ENCODE peak calls at places on chromosomes 16 and 17, in nine cellular contexts. One of them, this sample, is unnamed.

GRCh38 chr16:89420204-89420603 is 70.2 kb downstream of the ANKRD11 start:
- DNase-seq in osteocyte: no peak
- DNase-seq in ascending aorta: no peak
- DNase-seq in psoas muscle: no peak
- DNase-seq in glutamatergic neuron: no peak
- DNase-seq in transverse colon: no peak
- DNase-seq in cardiac fibroblast: no peak
- DNase-seq in neural crest cell: no peak
- DNase-seq in mesothelial cell of epicardium: no peak
- DNase-seq in this sample: no peak

GRCh38 chr17:67245694-67246397 is 850 bp upstream of the HELZ start:
- DNase-seq in mesothelial cell of epicardium: peak
- DNase-seq in psoas muscle: peak
- DNase-seq in osteocyte: peak
- DNase-seq in ascending aorta: no peak
- DNase-seq in cardiac fibroblast: no peak
- DNase-seq in glutamatergic neuron: peak
- DNase-seq in transverse colon: peak
- DNase-seq in neural crest cell: peak
- DNase-seq in this sample: no peak

GRCh38 chr17:64186171-64187092 is 56.5 kb upstream of the ERN1 start:
- DNase-seq in cardiac fibroblast: no peak
- DNase-seq in psoas muscle: no peak
- DNase-seq in osteocyte: no peak
- DNase-seq in glutamatergic neuron: no peak
- DNase-seq in transverse colon: no peak
- DNase-seq in mesothelial cell of epicardium: no peak
- DNase-seq in ascending aorta: no peak
- DNase-seq in neural crest cell: no peak
- DNase-seq in this sample: no peak

GRCh38 chr16:88084881-88085280 is 133.6 kb downstream of the BANP start:
- DNase-seq in ascending aorta: no peak
- DNase-seq in osteocyte: no peak
- DNase-seq in psoas muscle: no peak
- DNase-seq in transverse colon: no peak
- DNase-seq in glutamatergic neuron: no peak
- DNase-seq in cardiac fibroblast: peak
- DNase-seq in mesothelial cell of epicardium: no peak
- DNase-seq in neural crest cell: no peak
- DNase-seq in this sample: no peak

GRCh38 chr16:78311831-78312230 is 212.4 kb downstream of the WWOX start:
- DNase-seq in mesothelial cell of epicardium: no peak
- DNase-seq in glutamatergic neuron: no peak
- DNase-seq in cardiac fibroblast: no peak
- DNase-seq in osteocyte: no peak
- DNase-seq in transverse colon: no peak
- DNase-seq in neural crest cell: no peak
- DNase-seq in psoas muscle: no peak
- DNase-seq in ascending aorta: no peak
- DNase-seq in this sample: no peak

GRCh38 chr17:63082273-63082861 is 116.3 kb downstream of the TANC2 start:
- DNase-seq in neural crest cell: no peak
- DNase-seq in ascending aorta: no peak
- DNase-seq in mesothelial cell of epicardium: no peak
- DNase-seq in cardiac fibroblast: peak
- DNase-seq in glutamatergic neuron: no peak
- DNase-seq in psoas muscle: no peak
- DNase-seq in transverse colon: no peak
- DNase-seq in osteocyte: no peak
- DNase-seq in this sample: no peak

GRCh38 chr17:19513897-19514488 is 19.7 kb upstream of the SLC47A1 start:
- DNase-seq in mesothelial cell of epicardium: peak
- DNase-seq in transverse colon: peak
- DNase-seq in neural crest cell: peak
- DNase-seq in cardiac fibroblast: peak
- DNase-seq in psoas muscle: peak
- DNase-seq in glutamatergic neuron: peak
- DNase-seq in ascending aorta: no peak
- DNase-seq in osteocyte: no peak
- DNase-seq in this sample: peak

GRCh38 chr16:88346680-88347505 is 35.9 kb upstream of the ZNF469 start:
- DNase-seq in transverse colon: no peak
- DNase-seq in glutamatergic neuron: peak
- DNase-seq in osteocyte: no peak
- DNase-seq in psoas muscle: peak
- DNase-seq in neural crest cell: no peak
- DNase-seq in cardiac fibroblast: no peak
- DNase-seq in ascending aorta: no peak
- DNase-seq in mesothelial cell of epicardium: no peak
- DNase-seq in this sample: no peak

GRCh38 chr16:85554791-85555548 is 58.2 kb upstream of the GSE1 start:
- DNase-seq in glutamatergic neuron: peak
- DNase-seq in mesothelial cell of epicardium: peak
- DNase-seq in ascending aorta: no peak
- DNase-seq in neural crest cell: no peak
- DNase-seq in transverse colon: peak
- DNase-seq in psoas muscle: peak
- DNase-seq in osteocyte: no peak
- DNase-seq in cardiac fibroblast: peak
- DNase-seq in this sample: peak

GRCh38 chr16:30372037-30372712 is 1.9 kb upstream of the TBC1D10B start:
- DNase-seq in psoas muscle: peak
- DNase-seq in cardiac fibroblast: no peak
- DNase-seq in ascending aorta: no peak
- DNase-seq in neural crest cell: no peak
- DNase-seq in mesothelial cell of epicardium: no peak
- DNase-seq in transverse colon: no peak
- DNase-seq in glutamatergic neuron: no peak
- DNase-seq in osteocyte: no peak
- DNase-seq in this sample: no peak

GRCh38 chr17:73091410-73091769 is 1.1 kb downstream of the SLC39A11 start:
- DNase-seq in neural crest cell: no peak
- DNase-seq in psoas muscle: no peak
- DNase-seq in cardiac fibroblast: peak
- DNase-seq in transverse colon: no peak
- DNase-seq in mesothelial cell of epicardium: no peak
- DNase-seq in osteocyte: no peak
- DNase-seq in ascending aorta: no peak
- DNase-seq in glutamatergic neuron: no peak
- DNase-seq in this sample: no peak

GRCh38 chr17:83171661-83172060 is 92.3 kb downstream of the METRNL start:
- DNase-seq in neural crest cell: no peak
- DNase-seq in transverse colon: no peak
- DNase-seq in ascending aorta: no peak
- DNase-seq in osteocyte: peak
- DNase-seq in mesothelial cell of epicardium: no peak
- DNase-seq in cardiac fibroblast: no peak
- DNase-seq in psoas muscle: peak
- DNase-seq in glutamatergic neuron: no peak
- DNase-seq in this sample: no peak

GRCh38 chr16:67966549-67967182 is 1.8 kb downstream of the SLC12A4 start:
- DNase-seq in cardiac fibroblast: peak
- DNase-seq in neural crest cell: no peak
- DNase-seq in glutamatergic neuron: no peak
- DNase-seq in transverse colon: no peak
- DNase-seq in ascending aorta: no peak
- DNase-seq in psoas muscle: no peak
- DNase-seq in mesothelial cell of epicardium: no peak
- DNase-seq in osteocyte: no peak
- DNase-seq in this sample: no peak

GRCh38 chr16:67967956-67968439 is 439 bp downstream of the SLC12A4 start:
- DNase-seq in cardiac fibroblast: peak
- DNase-seq in ascending aorta: no peak
- DNase-seq in glutamatergic neuron: no peak
- DNase-seq in psoas muscle: peak
- DNase-seq in transverse colon: peak
- DNase-seq in mesothelial cell of epicardium: peak
- DNase-seq in neural crest cell: no peak
- DNase-seq in osteocyte: no peak
- DNase-seq in this sample: no peak

GRCh38 chr16:67969286-67970039 is 1.0 kb upstream of the SLC12A4 start:
- DNase-seq in transverse colon: no peak
- DNase-seq in glutamatergic neuron: no peak
- DNase-seq in cardiac fibroblast: no peak
- DNase-seq in mesothelial cell of epicardium: no peak
- DNase-seq in neural crest cell: no peak
- DNase-seq in psoas muscle: no peak
- DNase-seq in ascending aorta: no peak
- DNase-seq in osteocyte: no peak
- DNase-seq in this sample: no peak

GRCh38 chr16:67967183-67967955 is 1.1 kb downstream of the SLC12A4 start:
- DNase-seq in osteocyte: no peak
- DNase-seq in glutamatergic neuron: no peak
- DNase-seq in ascending aorta: no peak
- DNase-seq in transverse colon: no peak
- DNase-seq in cardiac fibroblast: peak
- DNase-seq in neural crest cell: no peak
- DNase-seq in psoas muscle: no peak
- DNase-seq in mesothelial cell of epicardium: no peak
- DNase-seq in this sample: no peak

GRCh38 chr16:67968440-67969285 is at the start of gene SLC12A4:
- DNase-seq in glutamatergic neuron: peak
- DNase-seq in ascending aorta: peak
- DNase-seq in transverse colon: peak
- DNase-seq in mesothelial cell of epicardium: peak
- DNase-seq in osteocyte: peak
- DNase-seq in neural crest cell: peak
- DNase-seq in cardiac fibroblast: peak
- DNase-seq in psoas muscle: peak
- DNase-seq in this sample: peak
- TF ChIP-seq CTCF in glutamatergic neuron: no peak
- TF ChIP-seq CTCF in ascending aorta: no peak
- TF ChIP-seq CTCF in transverse colon: no peak
- TF ChIP-seq CTCF in mesothelial cell of epicardium: no peak
- TF ChIP-seq CTCF in osteocyte: no peak
- TF ChIP-seq CTCF in neural crest cell: no peak
- TF ChIP-seq CTCF in cardiac fibroblast: no peak
- TF ChIP-seq CTCF in psoas muscle: no peak
- TF ChIP-seq CTCF in this sample: no peak

GRCh38 chr16:4402439-4403132 is 13.8 kb downstream of the CORO7 start:
- DNase-seq in transverse colon: peak
- DNase-seq in ascending aorta: no peak
- DNase-seq in neural crest cell: peak
- DNase-seq in osteocyte: peak
- DNase-seq in glutamatergic neuron: peak
- DNase-seq in cardiac fibroblast: peak
- DNase-seq in mesothelial cell of epicardium: peak
- DNase-seq in psoas muscle: peak
- DNase-seq in this sample: peak

GRCh38 chr16:4404967-4405696 is 11.3 kb downstream of the CORO7 start:
- DNase-seq in osteocyte: no peak
- DNase-seq in transverse colon: no peak
- DNase-seq in cardiac fibroblast: no peak
- DNase-seq in mesothelial cell of epicardium: no peak
- DNase-seq in glutamatergic neuron: no peak
- DNase-seq in neural crest cell: no peak
- DNase-seq in psoas muscle: no peak
- DNase-seq in ascending aorta: no peak
- DNase-seq in this sample: no peak

GRCh38 chr16:4403133-4403949 is 13.1 kb downstream of the CORO7 start:
- DNase-seq in neural crest cell: no peak
- DNase-seq in transverse colon: no peak
- DNase-seq in mesothelial cell of epicardium: no peak
- DNase-seq in osteocyte: no peak
- DNase-seq in ascending aorta: no peak
- DNase-seq in psoas muscle: no peak
- DNase-seq in cardiac fibroblast: no peak
- DNase-seq in glutamatergic neuron: no peak
- DNase-seq in this sample: no peak

GRCh38 chr16:4401510-4401909 is 14.9 kb downstream of the CORO7 start:
- DNase-seq in mesothelial cell of epicardium: no peak
- DNase-seq in glutamatergic neuron: no peak
- DNase-seq in ascending aorta: no peak
- DNase-seq in psoas muscle: no peak
- DNase-seq in osteocyte: no peak
- DNase-seq in cardiac fibroblast: no peak
- DNase-seq in neural crest cell: no peak
- DNase-seq in transverse colon: no peak
- DNase-seq in this sample: no peak

GRCh38 chr16:4404247-4404966 is 12.0 kb downstream of the CORO7 start:
- DNase-seq in glutamatergic neuron: peak
- DNase-seq in mesothelial cell of epicardium: peak
- DNase-seq in ascending aorta: no peak
- DNase-seq in transverse colon: peak
- DNase-seq in osteocyte: peak
- DNase-seq in psoas muscle: peak
- DNase-seq in cardiac fibroblast: peak
- DNase-seq in neural crest cell: peak
- DNase-seq in this sample: no peak
- TF ChIP-seq CTCF in glutamatergic neuron: peak
- TF ChIP-seq CTCF in mesothelial cell of epicardium: peak
- TF ChIP-seq CTCF in ascending aorta: peak
- TF ChIP-seq CTCF in transverse colon: peak
- TF ChIP-seq CTCF in osteocyte: peak
- TF ChIP-seq CTCF in psoas muscle: peak
- TF ChIP-seq CTCF in cardiac fibroblast: peak
- TF ChIP-seq CTCF in neural crest cell: peak
- TF ChIP-seq CTCF in this sample: peak

DNA sequence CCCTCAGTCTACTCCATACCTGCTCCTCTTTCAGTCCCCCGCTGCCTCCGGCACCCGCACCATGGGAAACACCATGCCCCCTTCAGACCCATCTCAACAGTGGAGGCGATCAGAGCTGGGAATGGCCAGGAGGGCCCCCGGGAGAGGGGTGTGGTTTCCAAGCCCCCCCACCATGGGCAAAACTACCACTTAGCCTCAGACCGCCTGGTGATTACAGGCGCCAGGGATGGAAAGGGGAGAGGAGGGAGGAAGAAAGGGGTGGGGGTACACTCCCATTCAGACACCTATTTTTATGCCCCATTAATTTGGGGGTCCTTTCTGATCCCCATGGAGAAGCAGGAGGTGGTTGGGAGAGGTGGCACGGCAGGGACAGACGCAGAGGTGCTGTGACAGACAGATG is at the start of gene C17orf114:
- DNase-seq in neural crest cell: no peak
- DNase-seq in psoas muscle: peak
- DNase-seq in cardiac fibroblast: no peak
- DNase-seq in transverse colon: no peak
- DNase-seq in osteocyte: no peak
- DNase-seq in glutamatergic neuron: no peak
- DNase-seq in mesothelial cell of epicardium: no peak
- DNase-seq in ascending aorta: no peak
- DNase-seq in this sample: no peak
- TF ChIP-seq CTCF in neural crest cell: no peak
- TF ChIP-seq CTCF in psoas muscle: no peak
- TF ChIP-seq CTCF in cardiac fibroblast: no peak
- TF ChIP-seq CTCF in transverse colon: no peak
- TF ChIP-seq CTCF in osteocyte: no peak
- TF ChIP-seq CTCF in glutamatergic neuron: no peak
- TF ChIP-seq CTCF in mesothelial cell of epicardium: no peak
- TF ChIP-seq CTCF in ascending aorta: no peak
- TF ChIP-seq CTCF in this sample: no peak

GRCh38 chr17:69524854-69525253 is 110.4 kb downstream of the MAP2K6 start:
- DNase-seq in cardiac fibroblast: peak
- DNase-seq in neural crest cell: no peak
- DNase-seq in glutamatergic neuron: no peak
- DNase-seq in mesothelial cell of epicardium: no peak
- DNase-seq in transverse colon: no peak
- DNase-seq in psoas muscle: no peak
- DNase-seq in osteocyte: no peak
- DNase-seq in ascending aorta: no peak
- DNase-seq in this sample: no peak
- TF ChIP-seq CTCF in cardiac fibroblast: no peak
- TF ChIP-seq CTCF in neural crest cell: no peak
- TF ChIP-seq CTCF in glutamatergic neuron: no peak
- TF ChIP-seq CTCF in mesothelial cell of epicardium: no peak
- TF ChIP-seq CTCF in transverse colon: no peak
- TF ChIP-seq CTCF in psoas muscle: no peak
- TF ChIP-seq CTCF in osteocyte: no peak
- TF ChIP-seq CTCF in ascending aorta: no peak
- TF ChIP-seq CTCF in this sample: no peak